ENCODE peak calls at places on chromosomes 2 and 18, in six cellular contexts. L is ELR; H is activated CD8-positive, alpha-beta memory T cell treated with anti-CD3 and anti-CD28 coated beads, Interleukin-2, amount 50 U/mL, for 4 hours; Q is stimulated activated naive CD8-positive, alpha-beta T cell treated with anti-CD3 and anti-CD28 coated beads, Interleukin-15, amount 100 ng/mL, for 72 hours; G is M059J; K is Kasumi-1. Y is an unnamed sample.

GRCh38 chr2:241922396-241922795 is 52.9 kb downstream of the RTP5 start:
- DNase-seq in H (no peak), L (no peak), G (no peak), Q (no peak), K (no peak), Y (no peak)

GRCh38 chr2:205706769-205707375 is 24.6 kb downstream of the NRP2 start:
- DNase-seq in Q (peak), L (peak), H (no peak), G (peak), K (peak), Y (peak)

GRCh38 chr2:96274355-96275056 is 8.5 kb downstream of the CIAO1 start:
- DNase-seq in L (no peak), H (no peak), G (no peak), K (no peak), Q (no peak), Y (no peak)

GRCh38 chr2:96158554-96158940 is 13.3 kb upstream of the DUSP2 start:
- DNase-seq in K (no peak), G (no peak), L (no peak), Q (no peak), H (no peak), Y (no peak)

GRCh38 chr18:36580266-36580665 is 248.5 kb downstream of the TPGS2 start:
- DNase-seq in G (peak), L (peak), H (no peak), K (no peak), Q (no peak), Y (no peak)

GRCh38 chr18:35526476-35527120 is 28.8 kb upstream of the INO80C start:
- DNase-seq in K (peak), H (no peak), Q (no peak), L (no peak), G (peak), Y (no peak)

GRCh38 chr2:3960106-3960505 is 256.7 kb downstream of the DCDC2C start:
- DNase-seq in K (no peak), H (no peak), G (no peak), Q (no peak), L (no peak), Y (peak)

GRCh38 chr2:131015764-131016163 is 77.5 kb downstream of the FAM168B start:
- DNase-seq in Q (no peak), L (no peak), K (no peak), H (no peak), G (no peak), Y (no peak)

GRCh38 chr2:150517951-150518680 is 30.6 kb upstream of the RND3 start:
- DNase-seq in H (no peak), G (peak), Q (no peak), K (no peak), L (peak), Y (no peak)

GRCh38 chr2:219104107-219105050 is 43.7 kb upstream of the IHH start:
- DNase-seq in L (peak), K (peak), G (peak), Q (peak), H (no peak), Y (peak)

GRCh38 chr2:44819061-44819460 is 122.4 kb upstream of the SIX3 start:
- DNase-seq in L (no peak), Q (no peak), G (no peak), H (no peak), K (no peak), Y (no peak)

Y was measured in NCI-H460.